ENCODE peak calls at places on chromosome 6, in nine cellular contexts. One of them, this sample, is unnamed.

GRCh38 chr6:158787395-158787794 is 31.8 kb downstream of the EZR start:
- DNase-seq in thyroid gland: no peak
- DNase-seq in transverse colon: peak; percentile 8
- DNase-seq in prostate gland: no peak
- DNase-seq in ovary: no peak
- DNase-seq in uterus: no peak
- DNase-seq in NB4: no peak
- DNase-seq in upper lobe of left lung: peak; percentile 17
- DNase-seq in Peyer's patch: no peak
- DNase-seq in this sample: peak; percentile 11

GRCh38 chr6:167570460-167571400 is 245.8 kb downstream of the TTLL2 start:
- DNase-seq in thyroid gland: no peak
- DNase-seq in transverse colon: no peak
- DNase-seq in prostate gland: no peak
- DNase-seq in ovary: no peak
- DNase-seq in uterus: no peak
- DNase-seq in NB4: no peak
- DNase-seq in upper lobe of left lung: no peak
- DNase-seq in Peyer's patch: peak; percentile 41
- DNase-seq in this sample: no peak

GRCh38 chr6:13668291-13668928 is 43.2 kb downstream of the RANBP9 start:
- DNase-seq in thyroid gland: no peak
- DNase-seq in transverse colon: no peak
- DNase-seq in prostate gland: no peak
- DNase-seq in ovary: no peak
- DNase-seq in uterus: no peak
- DNase-seq in NB4: peak; percentile 30
- DNase-seq in upper lobe of left lung: no peak
- DNase-seq in Peyer's patch: no peak
- DNase-seq in this sample: no peak

GRCh38 chr6:6592836-6593235 is 4.3 kb downstream of the LY86 start:
- DNase-seq in thyroid gland: no peak
- DNase-seq in transverse colon: no peak
- DNase-seq in prostate gland: no peak
- DNase-seq in ovary: no peak
- DNase-seq in uterus: no peak
- DNase-seq in NB4: peak; percentile 60
- DNase-seq in upper lobe of left lung: no peak
- DNase-seq in Peyer's patch: no peak
- DNase-seq in this sample: no peak

GRCh38 chr6:156618600-156619205 is 158.5 kb upstream of the ARID1B start:
- DNase-seq in thyroid gland: peak; percentile 98
- DNase-seq in transverse colon: no peak
- DNase-seq in prostate gland: no peak
- DNase-seq in ovary: no peak
- DNase-seq in uterus: no peak
- DNase-seq in NB4: no peak
- DNase-seq in upper lobe of left lung: peak; percentile 57
- DNase-seq in Peyer's patch: no peak
- DNase-seq in this sample: no peak

GRCh38 chr6:130931683-130932082 is 104.5 kb downstream of the SMLR1 start:
- DNase-seq in thyroid gland: no peak
- DNase-seq in transverse colon: no peak
- DNase-seq in prostate gland: no peak
- DNase-seq in ovary: no peak
- DNase-seq in uterus: no peak
- DNase-seq in NB4: peak; percentile 87
- DNase-seq in upper lobe of left lung: no peak
- DNase-seq in Peyer's patch: no peak
- DNase-seq in this sample: no peak

GRCh38 chr6:117550618-117551242 is 51.6 kb downstream of the GOPC start:
- DNase-seq in thyroid gland: no peak
- DNase-seq in transverse colon: no peak
- DNase-seq in prostate gland: no peak
- DNase-seq in ovary: no peak
- DNase-seq in uterus: no peak
- DNase-seq in NB4: no peak
- DNase-seq in upper lobe of left lung: no peak
- DNase-seq in Peyer's patch: no peak
- DNase-seq in this sample: no peak

GRCh38 chr6:158441639-158442308 is 118.1 kb upstream of the TMEM181 start:
- DNase-seq in thyroid gland: peak; percentile 7
- DNase-seq in transverse colon: no peak
- DNase-seq in prostate gland: no peak
- DNase-seq in ovary: peak; percentile 58
- DNase-seq in uterus: peak; percentile 73
- DNase-seq in NB4: no peak
- DNase-seq in upper lobe of left lung: no peak
- DNase-seq in Peyer's patch: no peak
- DNase-seq in this sample: peak; percentile 11

GRCh38 chr6:56955171-56956155 is 556 bp downstream of the BEND6 start:
- DNase-seq in thyroid gland: peak; percentile 73
- DNase-seq in transverse colon: peak; percentile 88
- DNase-seq in prostate gland: peak; percentile 69
- DNase-seq in ovary: peak; percentile 86
- DNase-seq in uterus: peak; percentile 77
- DNase-seq in NB4: peak; percentile 95
- DNase-seq in upper lobe of left lung: peak; percentile 67
- DNase-seq in Peyer's patch: peak; percentile 79
- DNase-seq in this sample: peak; percentile 75

GRCh38 chr6:39228992-39229767 is at the start of gene KCNK5:
- DNase-seq in thyroid gland: peak; percentile 92
- DNase-seq in transverse colon: peak; percentile 90
- DNase-seq in prostate gland: peak; percentile 53
- DNase-seq in ovary: peak; percentile 88
- DNase-seq in uterus: no peak
- DNase-seq in NB4: peak; percentile 95
- DNase-seq in upper lobe of left lung: peak; percentile 94
- DNase-seq in Peyer's patch: peak; percentile 95
- DNase-seq in this sample: peak; percentile 86

GRCh38 chr6:134544737-134545136 is 226.8 kb upstream of the SGK1 start:
- DNase-seq in thyroid gland: no peak
- DNase-seq in transverse colon: no peak
- DNase-seq in prostate gland: no peak
- DNase-seq in ovary: no peak
- DNase-seq in uterus: no peak
- DNase-seq in NB4: no peak
- DNase-seq in upper lobe of left lung: no peak
- DNase-seq in Peyer's patch: no peak
- DNase-seq in this sample: no peak

DNA sequence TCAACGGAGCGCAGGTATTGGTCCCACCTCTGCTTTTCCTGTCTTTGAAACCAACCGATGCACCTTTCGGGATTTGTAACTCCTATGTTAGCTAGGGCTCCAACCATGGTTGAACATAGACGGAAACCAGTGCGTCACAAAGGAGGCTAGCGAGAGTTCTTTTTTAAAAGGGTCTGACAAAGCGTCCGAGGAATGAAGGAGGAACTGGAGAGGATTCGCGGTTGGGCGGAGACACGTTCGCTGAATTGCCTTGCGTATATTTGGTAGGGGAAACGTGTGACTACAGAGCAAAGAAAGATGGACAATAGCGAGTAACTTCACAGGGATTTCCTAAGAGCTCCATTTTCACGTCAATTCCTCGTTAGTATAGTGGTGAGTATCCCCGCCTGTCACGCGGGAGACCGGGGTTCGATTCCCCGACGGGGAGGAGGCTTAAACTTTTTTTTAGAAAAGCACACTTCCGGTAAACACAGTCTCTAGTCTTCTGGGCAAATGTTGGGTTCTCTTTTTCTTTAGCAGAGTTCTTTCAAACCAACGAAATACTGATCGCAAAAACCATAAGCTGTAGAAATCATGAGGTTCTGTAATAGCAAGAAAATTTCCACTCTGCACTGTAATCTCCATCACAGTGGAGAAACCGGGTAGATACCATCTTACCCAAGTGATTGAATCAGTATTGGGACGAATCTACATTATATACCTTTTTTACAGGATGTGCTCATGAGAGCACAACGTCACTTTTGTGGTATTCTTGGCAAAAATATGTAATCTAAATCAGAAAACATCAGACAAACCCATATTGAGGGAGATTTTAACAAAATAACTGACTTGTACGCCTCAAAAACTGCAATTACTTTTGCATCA is 6.6 kb upstream of the ZNF184 start:
- DNase-seq in thyroid gland: peak; percentile 79
- DNase-seq in transverse colon: peak; percentile 80
- DNase-seq in prostate gland: peak; percentile 76
- DNase-seq in ovary: peak; percentile 92
- DNase-seq in uterus: peak; percentile 88
- DNase-seq in NB4: peak; percentile 93
- DNase-seq in upper lobe of left lung: peak; percentile 60
- DNase-seq in Peyer's patch: peak; percentile 73
- DNase-seq in this sample: peak; percentile 78
- TF ChIP-seq CTCF in thyroid gland: no peak
- TF ChIP-seq CTCF in transverse colon: no peak
- TF ChIP-seq CTCF in prostate gland: no peak
- TF ChIP-seq CTCF in ovary: no peak
- TF ChIP-seq CTCF in uterus: no peak
- TF ChIP-seq CTCF in NB4: no peak
- TF ChIP-seq CTCF in upper lobe of left lung: no peak
- TF ChIP-seq CTCF in Peyer's patch: no peak
- TF ChIP-seq CTCF in this sample: no peak

GRCh38 chr6:2900221-2900807 is 2.8 kb downstream of the SERPINB9 start:
- DNase-seq in thyroid gland: no peak
- DNase-seq in transverse colon: no peak
- DNase-seq in prostate gland: no peak
- DNase-seq in ovary: no peak
- DNase-seq in uterus: no peak
- DNase-seq in NB4: no peak
- DNase-seq in upper lobe of left lung: no peak
- DNase-seq in Peyer's patch: no peak
- DNase-seq in this sample: no peak

GRCh38 chr6:2902470-2902762 is 693 bp downstream of the SERPINB9 start:
- DNase-seq in thyroid gland: no peak
- DNase-seq in transverse colon: no peak
- DNase-seq in prostate gland: no peak
- DNase-seq in ovary: peak; percentile 48
- DNase-seq in uterus: peak; percentile 27
- DNase-seq in NB4: no peak
- DNase-seq in upper lobe of left lung: no peak
- DNase-seq in Peyer's patch: no peak
- DNase-seq in this sample: no peak

GRCh38 chr6:2896741-2897140 is 6.4 kb downstream of the SERPINB9 start:
- DNase-seq in thyroid gland: no peak
- DNase-seq in transverse colon: no peak
- DNase-seq in prostate gland: no peak
- DNase-seq in ovary: no peak
- DNase-seq in uterus: no peak
- DNase-seq in NB4: no peak
- DNase-seq in upper lobe of left lung: no peak
- DNase-seq in Peyer's patch: no peak
- DNase-seq in this sample: no peak

GRCh38 chr6:2899596-2899995 is 3.5 kb downstream of the SERPINB9 start:
- DNase-seq in thyroid gland: no peak
- DNase-seq in transverse colon: no peak
- DNase-seq in prostate gland: no peak
- DNase-seq in ovary: no peak
- DNase-seq in uterus: no peak
- DNase-seq in NB4: no peak
- DNase-seq in upper lobe of left lung: no peak
- DNase-seq in Peyer's patch: no peak
- DNase-seq in this sample: no peak

GRCh38 chr6:2900821-2901644 is 2.1 kb downstream of the SERPINB9 start:
- DNase-seq in thyroid gland: no peak
- DNase-seq in transverse colon: no peak
- DNase-seq in prostate gland: no peak
- DNase-seq in ovary: peak; percentile 53
- DNase-seq in uterus: peak; percentile 67
- DNase-seq in NB4: no peak
- DNase-seq in upper lobe of left lung: no peak
- DNase-seq in Peyer's patch: no peak
- DNase-seq in this sample: no peak
- TF ChIP-seq POLR2A in thyroid gland: no peak
- TF ChIP-seq POLR2A in transverse colon: no peak
- TF ChIP-seq POLR2A in prostate gland: no peak
- TF ChIP-seq POLR2A in ovary: no peak
- TF ChIP-seq POLR2A in uterus: no peak
- TF ChIP-seq POLR2A in NB4: no peak
- TF ChIP-seq POLR2A in upper lobe of left lung: no peak
- TF ChIP-seq POLR2A in Peyer's patch: no peak
- TF ChIP-seq POLR2A in this sample: no peak

GRCh38 chr6:25068866-25069265 is 133.1 kb upstream of the RIPOR2 start:
- DNase-seq in thyroid gland: no peak
- DNase-seq in transverse colon: no peak
- DNase-seq in prostate gland: no peak
- DNase-seq in ovary: no peak
- DNase-seq in uterus: no peak
- DNase-seq in NB4: no peak
- DNase-seq in upper lobe of left lung: no peak
- DNase-seq in Peyer's patch: no peak
- DNase-seq in this sample: no peak

GRCh38 chr6:25066593-25066992 is 130.8 kb upstream of the RIPOR2 start:
- DNase-seq in thyroid gland: no peak
- DNase-seq in transverse colon: no peak
- DNase-seq in prostate gland: no peak
- DNase-seq in ovary: no peak
- DNase-seq in uterus: no peak
- DNase-seq in NB4: no peak
- DNase-seq in upper lobe of left lung: no peak
- DNase-seq in Peyer's patch: no peak
- DNase-seq in this sample: no peak

GRCh38 chr6:25070547-25071366 is 135.0 kb upstream of the RIPOR2 start:
- DNase-seq in thyroid gland: peak; percentile 86
- DNase-seq in transverse colon: peak; percentile 84
- DNase-seq in prostate gland: peak; percentile 83
- DNase-seq in ovary: peak; percentile 80
- DNase-seq in uterus: peak; percentile 89
- DNase-seq in NB4: peak; percentile 87
- DNase-seq in upper lobe of left lung: peak; percentile 86
- DNase-seq in Peyer's patch: peak; percentile 58
- DNase-seq in this sample: peak; percentile 89
- H3K4me3 ChIP-seq in thyroid gland: no peak overlapping the region
- H3K4me3 ChIP-seq in transverse colon: no peak overlapping the region
- H3K4me3 ChIP-seq in prostate gland: no peak overlapping the region
- H3K4me3 ChIP-seq in ovary: no peak overlapping the region
- H3K4me3 ChIP-seq in uterus: no peak overlapping the region
- H3K4me3 ChIP-seq in NB4: no peak overlapping the region
- H3K4me3 ChIP-seq in upper lobe of left lung: no peak overlapping the region
- H3K4me3 ChIP-seq in Peyer's patch: no peak overlapping the region
- H3K4me3 ChIP-seq in this sample: no peak overlapping the region

GRCh38 chr6:8462169-8462568 is 26.8 kb upstream of the SLC35B3 start:
- DNase-seq in thyroid gland: no peak
- DNase-seq in transverse colon: no peak
- DNase-seq in prostate gland: no peak
- DNase-seq in ovary: no peak
- DNase-seq in uterus: no peak
- DNase-seq in NB4: no peak
- DNase-seq in upper lobe of left lung: no peak
- DNase-seq in Peyer's patch: no peak
- DNase-seq in this sample: no peak
- TF ChIP-seq CTCF in thyroid gland: no peak
- TF ChIP-seq CTCF in transverse colon: no peak
- TF ChIP-seq CTCF in prostate gland: no peak
- TF ChIP-seq CTCF in ovary: no peak
- TF ChIP-seq CTCF in uterus: no peak
- TF ChIP-seq CTCF in NB4: no peak
- TF ChIP-seq CTCF in upper lobe of left lung: no peak
- TF ChIP-seq CTCF in Peyer's patch: no peak
- TF ChIP-seq CTCF in this sample: no peak